ENCODE peak calls at places on chromosome 20, in eight cellular contexts. H is uterus, Y is choroid plexus epithelial cell, N is right atrium auricular region, O is tibial artery, B is fibroblast of pulmonary artery, C is AG10803, R is GM06990. S is an unnamed sample.

GRCh38 chr20:35478804-35479472 is 23.5 kb downstream of the CEP250 start:
- DNase-seq in O (no peak), N (no peak), R (no peak), B (peak), Y (peak), C (no peak), H (no peak), S (no peak)

GRCh38 chr20:2822073-2822472 is 5.9 kb downstream of the TMEM239 start:
- DNase-seq in Y (peak), B (no peak), R (no peak), N (no peak), O (no peak), C (no peak), H (no peak), S (peak)

GRCh38 chr20:34043025-34043424 is 49.3 kb downstream of the RALY start:
- DNase-seq in N (no peak), B (no peak), O (no peak), C (no peak), H (no peak), R (no peak), Y (peak), S (no peak)

GRCh38 chr20:33267691-33268090 is 15.3 kb upstream of the BPIFB1 start:
- DNase-seq in C (no peak), N (no peak), R (no peak), H (no peak), B (no peak), O (no peak), Y (no peak), S (no peak)

GRCh38 chr20:33202451-33202850 is 14.7 kb upstream of the BPIFA3 start:
- DNase-seq in H (no peak), Y (no peak), O (no peak), N (no peak), C (no peak), R (no peak), B (no peak), S (no peak)

GRCh38 chr20:46088409-46089075 is 1.2 kb downstream of the NCOA5 start:
- DNase-seq in C (peak), R (no peak), O (no peak), N (no peak), Y (peak), B (peak), H (no peak), S (peak)

GRCh38 chr20:60210779-60211617 is 252.8 kb downstream of the CDH26 start:
- DNase-seq in H (peak), R (peak), N (peak), O (no peak), C (peak), B (peak), Y (peak), S (peak)

GRCh38 chr20:53750827-53751393 is 157.3 kb upstream of the ZNF217 start:
- DNase-seq in H (peak), O (no peak), N (no peak), C (peak), Y (peak), R (no peak), B (peak), S (peak)

GRCh38 chr20:7291946-7292345 is 524.5 kb downstream of the BMP2 start:
- DNase-seq in Y (peak), H (no peak), R (no peak), C (no peak), B (no peak), N (no peak), O (no peak), S (no peak)

GRCh38 chr20:41694796-41695195 is 76.6 kb upstream of the CHD6 start:
- DNase-seq in R (no peak), N (no peak), C (no peak), O (no peak), H (no peak), Y (no peak), B (no peak), S (no peak)

GRCh38 chr20:6469695-6470094 is 297.8 kb upstream of the BMP2 start:
- DNase-seq in B (no peak), H (no peak), R (no peak), N (no peak), Y (no peak), C (no peak), O (no peak), S (no peak)

GRCh38 chr20:40880063-40880715 is 148.4 kb upstream of the TOP1 start:
- DNase-seq in B (no peak), N (no peak), H (no peak), R (no peak), Y (peak), C (no peak), O (no peak), S (no peak)

GRCh38 chr20:5000263-5001173 is 792 bp downstream of the SLC23A2 start:
- DNase-seq in H (peak), R (peak), O (peak), N (peak), C (peak), Y (no peak), B (no peak), S (no peak)

DNA sequence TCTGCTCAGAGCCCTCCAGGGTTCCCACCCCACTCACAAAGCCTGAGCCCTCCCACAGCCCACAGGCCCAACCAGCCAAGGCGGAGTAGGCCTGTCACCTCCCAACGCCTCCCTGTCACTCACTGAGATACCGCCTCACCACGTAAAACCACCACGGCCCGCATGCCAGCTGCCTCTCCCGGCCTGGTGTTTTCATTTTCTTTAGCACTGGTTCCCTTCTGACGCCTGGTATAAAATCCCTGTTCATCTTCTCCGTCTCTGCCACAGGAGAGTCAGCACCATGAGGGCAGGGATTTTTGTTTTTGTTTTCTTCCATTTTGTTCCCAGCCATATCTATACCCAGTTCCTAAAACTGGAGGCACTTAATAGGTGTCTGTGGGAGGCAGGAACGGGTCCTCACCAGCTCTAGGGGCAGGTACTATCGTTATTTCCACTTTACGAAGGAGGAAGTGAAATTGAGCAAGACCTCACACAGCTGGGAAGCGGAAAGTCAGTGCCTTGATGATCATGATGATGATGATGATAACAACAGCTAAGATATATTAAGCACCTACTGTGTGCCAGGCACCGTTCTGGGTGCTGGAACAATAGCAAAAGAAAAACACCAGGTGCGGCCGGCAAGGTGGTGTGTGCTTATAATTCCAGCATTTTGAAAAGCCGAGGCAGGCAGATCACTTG is 58.6 kb downstream of the SNAI1 start:
- DNase-seq in C (no peak), Y (no peak), O (no peak), B (no peak), N (no peak), H (no peak), R (no peak), S (no peak)
- H3K4me3 ChIP-seq in C (no peak), Y (no peak), O (no peak), B (no peak), N (no peak), H (no peak), R (no peak), S (no peak)

GRCh38 chr20:20407891-20408805 is 40.2 kb downstream of the INSM1 start:
- DNase-seq in N (no peak), C (peak), H (no peak), Y (peak), R (no peak), O (no peak), B (peak), S (no peak)
- TF ChIP-seq CTCF in N (peak), C (peak), H (no peak), Y (peak), R (peak), O (no peak), B (peak), S (no peak)

GRCh38 chr20:62405981-62406513 is 1.0 kb downstream of the CABLES2 start:
- DNase-seq in B (no peak), Y (no peak), H (no peak), O (no peak), C (no peak), N (no peak), R (no peak), S (no peak)
- H3K4me3 ChIP-seq in B (peak), Y (peak), H (peak), O (peak), C (peak), N (peak), R (peak), S (peak)

GRCh38 chr20:36717657-36718056 is 28.2 kb downstream of the NDRG3 start:
- DNase-seq in R (no peak), H (no peak), C (peak), B (peak), O (no peak), N (no peak), Y (peak), S (peak)
- TF ChIP-seq CTCF in R (no peak), H (peak), C (peak), B (peak), O (no peak), N (peak), Y (peak), S (peak)